ENCODE peak calls at places on chromosomes 13 and 19, in four cellular contexts. W is activated CD4-positive, CD25-positive, alpha-beta regulatory T cell treated with anti-CD3 and anti-CD28 coated beads, Interleukin-2, amount 50 U/mL, for 16 hours; P is ecto neural progenitor cell; Z is activated CD4-positive, alpha-beta T cell treated with anti-CD3 and anti-CD28 coated beads, Interleukin-2, amount 10 ng/mL, durations not matched to agents 7 days and 5 days. V is an unnamed sample.
A peak's percentile ranks its signal among the peaks of the same experiment; 100 is the strongest.

GRCh38 chr19:51018745-51019543 is 565 bp downstream of the KLK10 start:
- DNase-seq in Z (no peak), W (no peak), P (no peak), V (no peak)

GRCh38 chr13:22801402-22802003 is 379.3 kb upstream of the SGCG start:
- DNase-seq in P (no peak), W (no peak), Z (no peak), V (no peak)

GRCh38 chr13:49279112-49279511 is 31.4 kb downstream of the CDADC1 start:
- DNase-seq in Z (no peak), P (no peak), W (no peak), V (no peak)

GRCh38 chr13:112106467-112107141 is 39.7 kb downstream of the SOX1 start:
- DNase-seq in P (peak; percentile 85), W (no peak), Z (no peak), V (no peak)

GRCh38 chr19:35213678-35214632 is 14.6 kb downstream of the FAM187B start:
- DNase-seq in P (no peak), Z (peak; percentile 87), W (peak; percentile 69), V (no peak)

GRCh38 chr13:114099191-114099590 is 33.2 kb downstream of the RASA3 start:
- DNase-seq in P (no peak), W (no peak), Z (no peak), V (peak; percentile 22)

GRCh38 chr13:114151565-114152284 is 19.3 kb upstream of the RASA3 start:
- DNase-seq in W (no peak), Z (peak; percentile 47), P (peak; percentile 35), V (no peak)

GRCh38 chr13:98632971-98633370 is 56.1 kb upstream of the STK24 start:
- DNase-seq in Z (no peak), P (no peak), W (no peak), V (no peak)

GRCh38 chr13:47252627-47253026 is 355.8 kb upstream of the HTR2A start:
- DNase-seq in Z (no peak), W (no peak), P (no peak), V (no peak)

V was measured in erythroblast.